ENCODE peak calls at places on chromosomes 7 and 10, in five cellular contexts. E is A549, W is IMR-90, Y is AG04450, L is osteoblast. H is an unnamed sample.

GRCh38 chr10:48656928-48657327 is 27.7 kb upstream of the WDFY4 start:
- DNase-seq in E (no peak), W (no peak), Y (no peak), L (no peak), H (no peak)

GRCh38 chr10:34918896-34919295 is 103.8 kb upstream of the PARD3 start:
- DNase-seq in L (no peak), E (no peak), W (no peak), Y (no peak), H (no peak)

GRCh38 chr7:132455306-132455705 is 121.0 kb downstream of the PLXNA4 start:
- DNase-seq in W (no peak), Y (no peak), L (no peak), E (no peak), H (no peak)

GRCh38 chr7:9097565-9098060 is 664.2 kb downstream of the NXPH1 start:
- DNase-seq in Y (no peak), E (no peak), W (no peak), L (no peak), H (no peak)

GRCh38 chr7:128274890-128275603 is 34.0 kb downstream of the LEP start:
- DNase-seq in W (no peak), E (no peak), Y (no peak), L (no peak), H (no peak)

GRCh38 chr10:88157981-88158465 is 294.6 kb downstream of the PTEN start:
- DNase-seq in E (peak), L (peak), W (peak), Y (peak), H (no peak)

GRCh38 chr7:99562832-99563231 is 4.4 kb downstream of the ZNF655 start:
- DNase-seq in Y (peak), W (peak), L (peak), E (peak), H (no peak)

GRCh38 chr10:10499839-10500238 is 517.8 kb upstream of the CELF2 start:
- DNase-seq in Y (no peak), L (no peak), W (peak), E (no peak), H (no peak)

GRCh38 chr10:13684252-13684791 is 97.6 kb downstream of the PRPF18 start:
- DNase-seq in E (no peak), L (peak), Y (peak), W (peak), H (no peak)

GRCh38 chr10:117678106-117678505 is 135.6 kb downstream of the EMX2 start:
- DNase-seq in E (no peak), Y (no peak), L (no peak), W (no peak), H (no peak)

GRCh38 chr10:72808001-72808400 is 85.5 kb upstream of the OIT3 start:
- DNase-seq in E (no peak), L (no peak), W (no peak), Y (no peak), H (no peak)

GRCh38 chr10:132859084-132859855 is 73.3 kb upstream of the NKX6-2 start:
- DNase-seq in L (no peak), Y (no peak), E (no peak), W (no peak), H (no peak)

GRCh38 chr7:64884913-64885370 is 18.1 kb upstream of the ZNF273 start:
- DNase-seq in L (no peak), W (no peak), Y (no peak), E (no peak), H (peak)

GRCh38 chr10:48626986-48627731 is 22.3 kb upstream of the ARHGAP22 start:
- DNase-seq in Y (no peak), L (no peak), W (no peak), E (no peak), H (peak)

GRCh38 chr10:66941491-66941890 is 15.7 kb downstream of the LRRTM3 start:
- DNase-seq in E (no peak), W (no peak), Y (no peak), L (no peak), H (no peak)

GRCh38 chr10:28722065-28722803 is 44.9 kb downstream of the BAMBI start:
- DNase-seq in Y (peak), E (peak), W (peak), L (peak), H (no peak)

GRCh38 chr10:123578721-123579120 is 87.4 kb upstream of the GPR26 start:
- DNase-seq in L (no peak), Y (no peak), E (no peak), W (no peak), H (peak)

GRCh38 chr7:55100172-55100961 is 81.5 kb downstream of the EGFR start:
- DNase-seq in E (no peak), Y (no peak), L (no peak), W (peak), H (peak)

DNA sequence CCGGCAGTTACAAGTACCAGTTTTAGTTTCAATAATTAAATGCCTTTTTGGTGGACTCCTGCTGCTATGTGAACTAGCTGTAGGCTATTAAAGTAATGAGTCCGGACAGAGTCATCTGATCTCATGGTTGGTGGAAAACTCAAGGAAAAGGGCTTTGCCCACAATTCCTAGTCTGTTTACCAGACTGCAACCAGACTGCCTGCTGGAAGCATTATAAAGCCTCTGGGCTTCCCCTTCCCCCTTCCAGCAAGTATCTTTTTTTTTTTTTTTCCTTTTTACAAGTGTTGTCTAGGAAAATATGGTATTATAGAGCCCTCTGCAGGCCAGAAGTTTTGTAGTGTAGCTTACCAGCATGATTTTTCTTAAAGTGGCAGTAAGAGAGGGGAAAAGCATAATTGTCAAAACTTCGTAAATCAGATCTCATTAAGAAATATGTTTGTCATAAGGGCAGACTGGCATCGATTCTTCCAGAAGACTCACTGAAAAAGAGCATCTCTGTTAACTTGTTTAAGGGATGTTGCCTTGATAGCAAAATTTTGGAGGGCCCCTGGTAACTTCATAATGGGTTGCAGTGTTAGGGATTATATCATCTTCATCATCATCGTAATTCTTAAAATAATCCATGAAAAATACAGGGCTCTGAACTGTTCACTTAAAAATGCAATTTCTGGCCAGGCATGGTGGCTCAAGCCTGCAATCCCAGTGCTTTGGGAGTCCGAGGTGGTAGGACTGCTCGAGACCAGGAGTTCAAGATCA is 181.3 kb downstream of the TAX1BP1 start:
- DNase-seq in L (no peak), E (peak), Y (peak), W (peak), H (no peak)
- TF ChIP-seq CTCF in L (peak), E (peak), Y (peak), W (peak), H (no peak)

DNA sequence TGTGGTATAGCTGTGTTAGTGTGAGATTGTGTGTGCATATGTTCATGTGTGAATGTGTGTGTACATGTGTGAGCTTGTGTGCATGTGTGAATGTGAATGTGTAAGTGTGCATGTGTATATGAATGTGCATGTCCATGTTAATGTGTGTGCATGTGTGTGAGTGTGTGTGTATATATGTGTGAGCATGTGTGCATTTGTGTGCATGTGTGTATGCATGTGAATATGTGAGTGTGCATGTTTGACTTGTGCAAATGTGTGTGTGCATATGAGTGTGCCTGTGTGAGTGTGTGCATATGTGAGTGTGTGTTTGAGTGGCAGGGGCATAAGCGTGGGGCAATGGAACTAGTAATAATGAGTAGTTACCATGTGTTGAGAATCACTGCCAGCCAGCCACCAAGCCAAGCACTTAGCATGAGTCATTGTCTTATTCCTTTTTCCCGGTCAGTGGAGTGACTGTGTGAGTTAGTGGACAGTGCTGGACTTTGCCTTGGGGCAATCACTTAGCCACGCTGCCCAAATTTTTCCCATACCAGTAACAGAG is 46.3 kb upstream of the SHH start:
- DNase-seq in Y (no peak), W (peak), E (peak), L (no peak), H (peak)
- H3K27ac ChIP-seq in Y (no peak), W (no peak), E (peak), L (no peak), H (no peak)

GRCh38 chr7:29593458-29593857 is 29.8 kb downstream of the PRR15 start:
- DNase-seq in L (no peak), E (no peak), W (no peak), Y (no peak), H (no peak)

GRCh38 chr7:29592866-29593265 is 29.2 kb downstream of the PRR15 start:
- DNase-seq in W (no peak), E (no peak), Y (no peak), L (no peak), H (no peak)

GRCh38 chr7:29587195-29587808 is 23.7 kb downstream of the PRR15 start:
- DNase-seq in Y (no peak), W (no peak), E (no peak), L (no peak), H (no peak)

GRCh38 chr7:29588212-29588611 is 24.6 kb downstream of the PRR15 start:
- DNase-seq in L (no peak), W (no peak), E (no peak), Y (no peak), H (no peak)

DNA sequence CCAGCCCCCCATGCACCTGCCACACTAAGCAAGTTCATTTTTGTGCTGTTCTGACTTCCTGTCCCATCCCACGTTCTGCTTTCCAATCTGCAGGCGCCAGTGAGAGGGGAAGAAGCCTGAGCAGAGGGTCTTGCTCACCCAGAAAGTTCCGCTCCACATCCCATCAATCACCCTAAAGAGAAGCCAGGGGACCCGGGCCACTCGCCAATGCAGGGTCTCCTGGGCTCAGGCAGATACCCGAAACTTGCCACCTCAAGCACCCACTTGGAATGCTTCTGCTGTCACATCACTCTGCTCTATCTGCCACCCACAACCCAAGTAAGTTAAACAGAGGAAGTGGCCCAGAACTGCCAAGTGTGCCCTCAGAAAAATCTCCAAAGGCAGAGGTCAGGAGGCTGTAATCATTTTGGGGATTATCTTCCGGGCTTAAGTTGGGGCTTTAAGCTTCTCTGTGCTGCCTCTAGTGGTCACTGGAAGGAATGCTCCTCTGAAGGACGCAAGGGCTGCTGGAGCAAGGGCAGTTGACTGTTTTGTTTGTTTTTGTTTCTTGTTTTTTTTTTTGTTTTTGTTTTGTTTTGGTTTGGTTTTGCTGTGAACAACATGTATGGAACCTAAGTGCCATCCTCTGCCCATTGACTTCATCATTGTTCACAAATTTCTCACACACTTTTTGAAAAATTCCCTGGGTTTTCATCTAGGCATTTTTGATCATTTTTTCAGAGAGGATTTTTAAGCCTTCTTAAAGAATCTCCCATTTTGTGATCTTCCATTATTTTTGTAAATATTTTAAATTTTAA is 25.5 kb downstream of the PRR15 start:
- DNase-seq in E (peak), L (peak), W (peak), Y (peak), H (no peak)
- TF ChIP-seq CTCF in E (peak), L (peak), W (peak), Y (peak), H (peak)

DNA sequence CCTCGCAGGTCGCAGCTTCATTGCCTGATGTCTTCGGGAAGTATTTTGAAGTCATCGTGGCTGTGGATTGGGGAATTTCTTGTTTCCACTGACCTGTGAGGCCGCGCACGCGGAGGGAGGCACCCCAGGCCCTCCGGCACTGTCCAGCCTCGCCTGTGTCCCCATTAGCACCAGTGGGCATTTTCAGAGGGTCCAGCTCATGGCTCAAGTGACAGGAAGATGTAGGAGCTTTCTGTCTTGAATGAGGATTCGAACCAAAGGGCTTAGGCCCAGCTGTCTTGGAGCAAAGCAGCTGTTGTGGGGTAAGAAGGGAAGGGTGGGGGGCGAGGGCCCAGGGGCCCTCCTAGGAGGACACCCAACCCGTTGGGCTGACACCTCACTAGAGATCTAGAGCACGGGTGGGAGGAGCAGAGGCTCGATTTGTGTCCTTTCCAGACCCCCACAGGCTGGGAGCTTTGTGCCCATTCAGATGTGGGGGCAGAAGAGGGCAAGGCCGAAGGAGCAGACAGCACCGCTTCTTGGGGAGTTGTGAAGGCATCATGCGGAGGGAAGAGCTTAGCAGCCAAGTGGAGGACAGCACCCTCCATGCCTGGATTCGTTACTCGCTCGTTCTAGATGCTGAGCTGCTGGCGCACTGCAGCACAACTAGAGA is 912 bp downstream of the ZNF37A start:
- DNase-seq in E (no peak), L (peak), W (no peak), Y (no peak), H (no peak)
- H3K27ac ChIP-seq in E (peak), L (peak), W (peak), Y (no peak), H (peak)